ENCODE peak calls at places on chromosomes 11 and 22, in six cellular contexts. U, N, L, M, C and T are unnamed samples.

GRCh38 chr22:45612451-45612901 is 59.2 kb upstream of the ATXN10 start:
- DNase-seq in U (no peak), N (no peak), L (peak), M (no peak), C (no peak), T (peak)

GRCh38 chr11:76209956-76210885 is 3.9 kb upstream of the WNT11 start:
- DNase-seq in U (peak), N (no peak), L (peak), M (no peak), C (no peak), T (peak)

GRCh38 chr11:121889931-121890330 is 226.1 kb downstream of the BLID start:
- DNase-seq in U (no peak), N (no peak), L (no peak), M (no peak), C (no peak), T (peak)

GRCh38 chr11:75816561-75817239 is 1.7 kb downstream of the UVRAG start:
- DNase-seq in U (peak), N (no peak), L (no peak), M (no peak), C (no peak), T (peak)

GRCh38 chr11:1873048-1873812 is 18.5 kb downstream of the PRR33 start:
- DNase-seq in U (peak), N (no peak), L (no peak), M (no peak), C (no peak), T (peak)

GRCh38 chr11:121881806-121882205 is 234.2 kb downstream of the BLID start:
- DNase-seq in U (no peak), N (no peak), L (no peak), M (no peak), C (no peak), T (peak)

GRCh38 chr11:64647019-64647805 is 56.2 kb downstream of the SLC22A12 start:
- DNase-seq in U (peak), N (no peak), L (no peak), M (no peak), C (no peak), T (no peak)

GRCh38 chr11:66619080-66619554 is 2.7 kb downstream of the RBM14 start:
- DNase-seq in U (no peak), N (no peak), L (no peak), M (no peak), C (no peak), T (no peak)

GRCh38 chr11:130212431-130212961 is 52.9 kb downstream of the ST14 start:
- DNase-seq in U (no peak), N (no peak), L (no peak), M (no peak), C (no peak), T (no peak)

GRCh38 chr11:13051257-13051656 is 42.1 kb downstream of the RASSF10 start:
- DNase-seq in U (no peak), N (no peak), L (no peak), M (no peak), C (no peak), T (peak)

GRCh38 chr11:65478411-65479183 is 20.2 kb upstream of the MALAT1 start:
- DNase-seq in U (peak), N (no peak), L (no peak), M (no peak), C (no peak), T (no peak)

GRCh38 chr11:79404325-79404724 is 36.5 kb downstream of the TENM4 start:
- DNase-seq in U (no peak), N (no peak), L (no peak), M (no peak), C (no peak), T (no peak)

GRCh38 chr11:69468911-69469885 is 12.3 kb upstream of the LINC01488 start:
- DNase-seq in U (no peak), N (no peak), L (no peak), M (no peak), C (no peak), T (no peak)

GRCh38 chr22:19791243-19791642 is 30.7 kb downstream of the TBX1 start:
- DNase-seq in U (no peak), N (no peak), L (no peak), M (no peak), C (no peak), T (no peak)

GRCh38 chr22:27628341-27628740 is 173.2 kb downstream of the MN1 start:
- DNase-seq in U (no peak), N (no peak), L (no peak), M (no peak), C (no peak), T (no peak)

GRCh38 chr11:84564180-84564866 is 1062.8 kb downstream of the DLG2 start:
- DNase-seq in U (peak), N (no peak), L (no peak), M (peak), C (peak), T (peak)

GRCh38 chr22:30837531-30837930 is 131.0 kb downstream of the MORC2 start:
- DNase-seq in U (no peak), N (no peak), L (no peak), M (no peak), C (peak), T (no peak)

GRCh38 chr22:30648825-30649224 is 13.2 kb downstream of the SLC35E4 start:
- DNase-seq in U (no peak), N (no peak), L (no peak), M (no peak), C (no peak), T (no peak)

GRCh38 chr11:61912530-61912898 is 4.9 kb downstream of the RAB3IL1 start:
- DNase-seq in U (no peak), N (no peak), L (no peak), M (no peak), C (no peak), T (no peak)

GRCh38 chr22:29096736-29097669 is 24.2 kb downstream of the KREMEN1 start:
- DNase-seq in U (peak), N (no peak), L (peak), M (no peak), C (no peak), T (no peak)

GRCh38 chr11:102599642-102600261 is 25.4 kb downstream of the MMP20 start:
- DNase-seq in U (no peak), N (no peak), L (no peak), M (peak), C (no peak), T (peak)

GRCh38 chr22:27978317-27978716 is 59.3 kb upstream of the PITPNB start:
- DNase-seq in U (no peak), N (no peak), L (no peak), M (no peak), C (no peak), T (no peak)

GRCh38 chr11:117821431-117821830 is 3.1 kb downstream of the FXYD2 start:
- DNase-seq in U (no peak), N (no peak), L (no peak), M (no peak), C (no peak), T (no peak)